ENCODE peak calls at places on chromosomes 6 and 20, in seven cellular contexts. One of them, this sample, is unnamed.

GRCh38 chr20:34574426-34574825 is 15.9 kb downstream of the MAP1LC3A start:
- DNase-seq in HepG2: no peak
- DNase-seq in H1: no peak
- DNase-seq in SK-N-SH: no peak
- DNase-seq in K562: no peak
- DNase-seq in GM12878: no peak
- DNase-seq in HCT116: no peak
- DNase-seq in this sample: no peak

GRCh38 chr6:13787146-13787545 is 27.2 kb downstream of the MCUR1 start:
- DNase-seq in H1: no peak
- DNase-seq in K562: no peak
- DNase-seq in HepG2: no peak
- DNase-seq in SK-N-SH: no peak
- DNase-seq in HCT116: no peak
- DNase-seq in GM12878: no peak
- DNase-seq in this sample: no peak

GRCh38 chr6:21845018-21845417 is 251.5 kb downstream of the SOX4 start:
- DNase-seq in HCT116: no peak
- DNase-seq in K562: peak
- DNase-seq in SK-N-SH: peak
- DNase-seq in H1: no peak
- DNase-seq in GM12878: no peak
- DNase-seq in HepG2: no peak
- DNase-seq in this sample: no peak

GRCh38 chr6:20680697-20681165 is 146.5 kb downstream of the CDKAL1 start:
- DNase-seq in H1: no peak
- DNase-seq in GM12878: no peak
- DNase-seq in HCT116: no peak
- DNase-seq in K562: no peak
- DNase-seq in HepG2: no peak
- DNase-seq in SK-N-SH: no peak
- DNase-seq in this sample: no peak

GRCh38 chr6:135577059-135577538 is 79.6 kb upstream of the AHI1 start:
- DNase-seq in H1: no peak
- DNase-seq in GM12878: peak
- DNase-seq in K562: no peak
- DNase-seq in SK-N-SH: no peak
- DNase-seq in HepG2: no peak
- DNase-seq in HCT116: no peak
- DNase-seq in this sample: no peak

GRCh38 chr6:82237013-82237412 is 10.5 kb downstream of the IBTK start:
- DNase-seq in HepG2: no peak
- DNase-seq in GM12878: no peak
- DNase-seq in HCT116: no peak
- DNase-seq in K562: no peak
- DNase-seq in H1: no peak
- DNase-seq in SK-N-SH: peak
- DNase-seq in this sample: no peak

GRCh38 chr6:139539852-139540251 is 165.4 kb upstream of the CITED2 start:
- DNase-seq in SK-N-SH: peak
- DNase-seq in H1: peak
- DNase-seq in GM12878: no peak
- DNase-seq in HCT116: peak
- DNase-seq in K562: no peak
- DNase-seq in HepG2: peak
- DNase-seq in this sample: no peak

GRCh38 chr20:2692886-2693285 is 306 bp downstream of the EBF4 start:
- DNase-seq in H1: no peak
- DNase-seq in K562: no peak
- DNase-seq in HepG2: no peak
- DNase-seq in SK-N-SH: no peak
- DNase-seq in HCT116: no peak
- DNase-seq in GM12878: no peak
- DNase-seq in this sample: peak

GRCh38 chr20:37406010-37406998 is 60.4 kb downstream of the SRC start:
- DNase-seq in H1: no peak
- DNase-seq in K562: peak
- DNase-seq in HCT116: no peak
- DNase-seq in SK-N-SH: peak
- DNase-seq in GM12878: no peak
- DNase-seq in HepG2: no peak
- DNase-seq in this sample: peak

GRCh38 chr6:119280586-119281163 is 68.9 kb downstream of the MAN1A1 start:
- DNase-seq in HCT116: no peak
- DNase-seq in H1: no peak
- DNase-seq in SK-N-SH: no peak
- DNase-seq in GM12878: no peak
- DNase-seq in K562: no peak
- DNase-seq in HepG2: no peak
- DNase-seq in this sample: no peak

GRCh38 chr6:113600556-113601339 is 256.4 kb upstream of the MARCKS start:
- DNase-seq in HCT116: no peak
- DNase-seq in HepG2: no peak
- DNase-seq in GM12878: no peak
- DNase-seq in SK-N-SH: no peak
- DNase-seq in H1: no peak
- DNase-seq in K562: no peak
- DNase-seq in this sample: no peak

GRCh38 chr6:43774776-43775583 is 5.0 kb downstream of the VEGFA start:
- DNase-seq in HCT116: no peak
- DNase-seq in K562: peak
- DNase-seq in HepG2: peak
- DNase-seq in H1: no peak
- DNase-seq in GM12878: no peak
- DNase-seq in SK-N-SH: peak
- DNase-seq in this sample: peak

GRCh38 chr6:19772891-19773290 is 64.3 kb upstream of the ID4 start:
- DNase-seq in H1: no peak
- DNase-seq in K562: no peak
- DNase-seq in HepG2: no peak
- DNase-seq in GM12878: no peak
- DNase-seq in SK-N-SH: no peak
- DNase-seq in HCT116: no peak
- DNase-seq in this sample: no peak

GRCh38 chr6:51335543-51335942 is 516.9 kb downstream of the TFAP2B start:
- DNase-seq in H1: no peak
- DNase-seq in GM12878: no peak
- DNase-seq in SK-N-SH: no peak
- DNase-seq in HCT116: no peak
- DNase-seq in HepG2: no peak
- DNase-seq in K562: no peak
- DNase-seq in this sample: no peak

GRCh38 chr6:100118301-100118700 is 124.3 kb upstream of the MCHR2 start:
- DNase-seq in SK-N-SH: no peak
- DNase-seq in HCT116: no peak
- DNase-seq in HepG2: no peak
- DNase-seq in GM12878: no peak
- DNase-seq in K562: no peak
- DNase-seq in H1: no peak
- DNase-seq in this sample: no peak

GRCh38 chr6:100115702-100116101 is 121.7 kb upstream of the MCHR2 start:
- DNase-seq in HepG2: no peak
- DNase-seq in K562: no peak
- DNase-seq in H1: no peak
- DNase-seq in SK-N-SH: no peak
- DNase-seq in GM12878: no peak
- DNase-seq in HCT116: no peak
- DNase-seq in this sample: no peak

GRCh38 chr6:100116409-100117194 is 122.6 kb upstream of the MCHR2 start:
- DNase-seq in H1: peak
- DNase-seq in SK-N-SH: peak
- DNase-seq in K562: peak
- DNase-seq in GM12878: no peak
- DNase-seq in HCT116: peak
- DNase-seq in HepG2: peak
- DNase-seq in this sample: peak

GRCh38 chr6:100119261-100119660 is 125.2 kb upstream of the MCHR2 start:
- DNase-seq in K562: no peak
- DNase-seq in HCT116: no peak
- DNase-seq in H1: no peak
- DNase-seq in GM12878: no peak
- DNase-seq in HepG2: no peak
- DNase-seq in SK-N-SH: no peak
- DNase-seq in this sample: no peak

GRCh38 chr6:100117680-100118079 is 123.7 kb upstream of the MCHR2 start:
- DNase-seq in SK-N-SH: no peak
- DNase-seq in H1: no peak
- DNase-seq in HCT116: no peak
- DNase-seq in GM12878: no peak
- DNase-seq in HepG2: no peak
- DNase-seq in K562: no peak
- DNase-seq in this sample: no peak
- TF ChIP-seq JUND in SK-N-SH: no peak
- TF ChIP-seq JUND in H1: no peak
- TF ChIP-seq JUND in HCT116: no peak
- TF ChIP-seq JUND in GM12878: no peak
- TF ChIP-seq JUND in HepG2: no peak
- TF ChIP-seq JUND in K562: no peak
- TF ChIP-seq JUND in this sample: no peak

GRCh38 chr6:52388790-52389189 is 26.8 kb downstream of the PAQR8 start:
- DNase-seq in H1: no peak
- DNase-seq in HCT116: no peak
- DNase-seq in HepG2: no peak
- DNase-seq in K562: no peak
- DNase-seq in SK-N-SH: no peak
- DNase-seq in GM12878: no peak
- DNase-seq in this sample: no peak

GRCh38 chr6:52389264-52389625 is 27.3 kb downstream of the PAQR8 start:
- DNase-seq in HepG2: peak
- DNase-seq in K562: peak
- DNase-seq in H1: no peak
- DNase-seq in HCT116: no peak
- DNase-seq in GM12878: no peak
- DNase-seq in SK-N-SH: peak
- DNase-seq in this sample: no peak

GRCh38 chr6:52391599-52391998 is 28.5 kb upstream of the EFHC1 start:
- DNase-seq in SK-N-SH: no peak
- DNase-seq in HepG2: no peak
- DNase-seq in HCT116: no peak
- DNase-seq in H1: no peak
- DNase-seq in K562: no peak
- DNase-seq in GM12878: no peak
- DNase-seq in this sample: no peak

GRCh38 chr6:52390361-52390727 is 28.4 kb downstream of the PAQR8 start:
- DNase-seq in H1: no peak
- DNase-seq in GM12878: peak
- DNase-seq in K562: peak
- DNase-seq in SK-N-SH: peak
- DNase-seq in HepG2: peak
- DNase-seq in HCT116: peak
- DNase-seq in this sample: no peak

DNA sequence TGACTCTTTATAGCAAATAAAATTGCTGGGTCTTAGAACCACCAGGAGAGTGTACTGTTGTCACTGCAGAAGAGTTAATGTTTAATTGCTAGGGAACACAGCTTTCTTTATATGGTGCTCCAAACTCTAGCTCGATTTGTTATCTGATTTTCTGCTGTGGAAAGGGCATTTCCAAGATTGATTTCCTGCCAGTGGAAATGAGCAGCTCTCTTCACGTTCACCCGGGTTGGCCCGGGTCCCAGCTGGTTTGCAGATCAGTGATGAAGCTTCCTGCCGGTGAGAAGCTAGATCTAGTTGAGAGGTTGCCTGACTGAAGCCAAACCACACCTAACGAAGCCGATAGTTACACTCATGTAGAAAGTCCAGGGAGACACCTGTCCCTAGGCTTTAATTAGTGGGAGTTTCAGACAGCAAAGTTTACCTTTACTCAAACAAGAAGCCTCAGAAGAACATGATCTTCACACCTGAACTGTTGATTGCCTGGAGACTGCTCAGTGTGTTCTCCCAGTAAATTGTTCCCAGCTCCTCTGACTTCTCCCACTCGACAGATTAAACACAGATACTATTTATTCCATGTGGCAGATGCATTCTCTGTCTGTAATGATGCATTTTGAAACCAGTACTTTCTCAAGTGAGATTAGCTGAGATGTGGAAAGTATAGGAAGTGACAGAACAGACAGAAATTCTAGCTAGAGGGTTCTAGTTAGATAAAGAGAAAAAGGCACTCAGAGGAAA is 27.8 kb downstream of the PAQR8 start:
- DNase-seq in GM12878: peak
- DNase-seq in HCT116: peak
- DNase-seq in H1: no peak
- DNase-seq in K562: peak
- DNase-seq in SK-N-SH: peak
- DNase-seq in HepG2: peak
- DNase-seq in this sample: no peak
- TF ChIP-seq JUND in GM12878: peak
- TF ChIP-seq JUND in HCT116: no peak
- TF ChIP-seq JUND in H1: no peak
- TF ChIP-seq JUND in K562: no peak
- TF ChIP-seq JUND in SK-N-SH: peak
- TF ChIP-seq JUND in HepG2: no peak
- TF ChIP-seq JUND in this sample: no peak

GRCh38 chr6:72464246-72464645 is 157.6 kb upstream of the KCNQ5 start:
- DNase-seq in HCT116: no peak
- DNase-seq in H1: no peak
- DNase-seq in SK-N-SH: no peak
- DNase-seq in K562: no peak
- DNase-seq in HepG2: no peak
- DNase-seq in GM12878: no peak
- DNase-seq in this sample: no peak

GRCh38 chr6:72457738-72458137 is 164.1 kb upstream of the KCNQ5 start:
- DNase-seq in H1: no peak
- DNase-seq in SK-N-SH: no peak
- DNase-seq in HepG2: no peak
- DNase-seq in GM12878: no peak
- DNase-seq in HCT116: no peak
- DNase-seq in K562: no peak
- DNase-seq in this sample: no peak

GRCh38 chr6:72461144-72461543 is 160.7 kb upstream of the KCNQ5 start:
- DNase-seq in GM12878: no peak
- DNase-seq in H1: no peak
- DNase-seq in HepG2: no peak
- DNase-seq in HCT116: no peak
- DNase-seq in SK-N-SH: no peak
- DNase-seq in K562: no peak
- DNase-seq in this sample: no peak

DNA sequence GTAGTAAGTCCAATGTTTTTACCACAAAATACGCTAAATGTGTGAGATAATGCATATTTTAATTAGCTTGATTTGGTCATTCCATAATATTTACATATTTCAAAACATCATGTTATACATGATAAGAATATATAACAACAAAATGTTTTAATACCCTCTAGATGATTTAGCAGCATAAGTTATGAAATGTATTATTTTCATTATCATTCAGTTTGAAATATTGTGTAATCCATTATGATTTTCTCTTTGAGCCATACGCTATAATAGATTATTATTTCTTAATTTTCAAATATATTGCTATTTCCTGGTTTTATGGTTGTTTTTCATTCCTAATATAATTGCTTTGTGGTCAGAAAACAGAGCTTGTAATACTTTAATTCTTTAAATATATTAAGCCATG is 163.3 kb upstream of the KCNQ5 start:
- DNase-seq in SK-N-SH: no peak
- DNase-seq in K562: no peak
- DNase-seq in GM12878: no peak
- DNase-seq in HepG2: no peak
- DNase-seq in HCT116: no peak
- DNase-seq in H1: no peak
- DNase-seq in this sample: no peak
- TF ChIP-seq JUND in SK-N-SH: no peak
- TF ChIP-seq JUND in K562: no peak
- TF ChIP-seq JUND in GM12878: no peak
- TF ChIP-seq JUND in HepG2: no peak
- TF ChIP-seq JUND in HCT116: no peak
- TF ChIP-seq JUND in H1: no peak
- TF ChIP-seq JUND in this sample: no peak

GRCh38 chr20:50704971-50705370 is 13.6 kb upstream of the RIPOR3 start:
- DNase-seq in GM12878: no peak
- DNase-seq in HCT116: no peak
- DNase-seq in HepG2: no peak
- DNase-seq in SK-N-SH: no peak
- DNase-seq in K562: no peak
- DNase-seq in H1: no peak
- DNase-seq in this sample: no peak
- TF ChIP-seq JUND in GM12878: no peak
- TF ChIP-seq JUND in HCT116: no peak
- TF ChIP-seq JUND in HepG2: no peak
- TF ChIP-seq JUND in SK-N-SH: no peak
- TF ChIP-seq JUND in K562: no peak
- TF ChIP-seq JUND in H1: no peak
- TF ChIP-seq JUND in this sample: no peak